ENCODE peak calls at places on chromosomes 3 and 15, in eight cellular contexts. One of them, this sample, is unnamed.

GRCh38 chr15:77493324-77493907 is 72.7 kb downstream of the HMG20A start:
- DNase-seq in breast epithelium: no peak
- DNase-seq in sigmoid colon: no peak
- DNase-seq in body of pancreas: no peak
- DNase-seq in heart left ventricle: no peak
- DNase-seq in uterus: no peak
- DNase-seq in tibial nerve: no peak
- DNase-seq in H1: no peak
- DNase-seq in this sample: no peak

GRCh38 chr15:65097651-65098263 is 17.2 kb downstream of the UBAP1L start:
- DNase-seq in breast epithelium: no peak
- DNase-seq in sigmoid colon: no peak
- DNase-seq in body of pancreas: no peak
- DNase-seq in heart left ventricle: no peak
- DNase-seq in uterus: no peak
- DNase-seq in tibial nerve: no peak
- DNase-seq in H1: no peak
- DNase-seq in this sample: no peak

GRCh38 chr3:76307556-76307955 is 522.2 kb upstream of the ZNF717 start:
- DNase-seq in breast epithelium: no peak
- DNase-seq in sigmoid colon: no peak
- DNase-seq in body of pancreas: no peak
- DNase-seq in heart left ventricle: no peak
- DNase-seq in uterus: no peak
- DNase-seq in tibial nerve: no peak
- DNase-seq in H1: no peak
- DNase-seq in this sample: no peak

GRCh38 chr15:77664428-77664827 is 31.7 kb upstream of the LINGO1 start:
- DNase-seq in breast epithelium: no peak
- DNase-seq in sigmoid colon: no peak
- DNase-seq in body of pancreas: no peak
- DNase-seq in heart left ventricle: no peak
- DNase-seq in uterus: no peak
- DNase-seq in tibial nerve: no peak
- DNase-seq in H1: no peak
- DNase-seq in this sample: no peak

GRCh38 chr3:161349529-161350278 is 21.6 kb downstream of the SPTSSB start:
- DNase-seq in breast epithelium: peak; percentile 46
- DNase-seq in sigmoid colon: no peak
- DNase-seq in body of pancreas: no peak
- DNase-seq in heart left ventricle: no peak
- DNase-seq in uterus: no peak
- DNase-seq in tibial nerve: no peak
- DNase-seq in H1: no peak
- DNase-seq in this sample: no peak

GRCh38 chr3:100609963-100610362 is 562 bp downstream of the ADGRG7 start:
- DNase-seq in breast epithelium: no peak
- DNase-seq in sigmoid colon: no peak
- DNase-seq in body of pancreas: no peak
- DNase-seq in heart left ventricle: no peak
- DNase-seq in uterus: no peak
- DNase-seq in tibial nerve: no peak
- DNase-seq in H1: no peak
- DNase-seq in this sample: no peak

GRCh38 chr15:77030042-77030927 is 35.4 kb downstream of the PSTPIP1 start:
- DNase-seq in breast epithelium: no peak
- DNase-seq in sigmoid colon: peak; percentile 60
- DNase-seq in body of pancreas: peak; percentile 6
- DNase-seq in heart left ventricle: peak; percentile 60
- DNase-seq in uterus: peak; percentile 9
- DNase-seq in tibial nerve: peak; percentile 7
- DNase-seq in H1: peak; percentile 68
- DNase-seq in this sample: no peak

GRCh38 chr15:72197460-72198409 is at the start of gene GRAMD2A:
- DNase-seq in breast epithelium: no peak
- DNase-seq in sigmoid colon: no peak
- DNase-seq in body of pancreas: peak; percentile 22
- DNase-seq in heart left ventricle: no peak
- DNase-seq in uterus: no peak
- DNase-seq in tibial nerve: no peak
- DNase-seq in H1: peak; percentile 86
- DNase-seq in this sample: no peak

GRCh38 chr3:136151219-136151618 is 44.9 kb downstream of the MSL2 start:
- DNase-seq in breast epithelium: no peak
- DNase-seq in sigmoid colon: no peak
- DNase-seq in body of pancreas: no peak
- DNase-seq in heart left ventricle: no peak
- DNase-seq in uterus: no peak
- DNase-seq in tibial nerve: no peak
- DNase-seq in H1: no peak
- DNase-seq in this sample: no peak

GRCh38 chr3:186825294-186825821 is 17.2 kb upstream of the ADIPOQ start:
- DNase-seq in breast epithelium: no peak
- DNase-seq in sigmoid colon: no peak
- DNase-seq in body of pancreas: no peak
- DNase-seq in heart left ventricle: no peak
- DNase-seq in uterus: no peak
- DNase-seq in tibial nerve: no peak
- DNase-seq in H1: peak; percentile 70
- DNase-seq in this sample: no peak

GRCh38 chr3:73175698-73176097 is 114.2 kb downstream of the EBLN2 start:
- DNase-seq in breast epithelium: no peak
- DNase-seq in sigmoid colon: no peak
- DNase-seq in body of pancreas: no peak
- DNase-seq in heart left ventricle: no peak
- DNase-seq in uterus: no peak
- DNase-seq in tibial nerve: no peak
- DNase-seq in H1: no peak
- DNase-seq in this sample: no peak

GRCh38 chr3:141345528-141345927 is 22.8 kb upstream of the ZBTB38 start:
- DNase-seq in breast epithelium: no peak
- DNase-seq in sigmoid colon: no peak
- DNase-seq in body of pancreas: no peak
- DNase-seq in heart left ventricle: no peak
- DNase-seq in uterus: no peak
- DNase-seq in tibial nerve: no peak
- DNase-seq in H1: no peak
- DNase-seq in this sample: no peak

GRCh38 chr3:104561324-104561723 is 805.4 kb upstream of the ALCAM start:
- DNase-seq in breast epithelium: no peak
- DNase-seq in sigmoid colon: no peak
- DNase-seq in body of pancreas: no peak
- DNase-seq in heart left ventricle: no peak
- DNase-seq in uterus: no peak
- DNase-seq in tibial nerve: no peak
- DNase-seq in H1: no peak
- DNase-seq in this sample: no peak

GRCh38 chr3:104832530-104832929 is 534.2 kb upstream of the ALCAM start:
- DNase-seq in breast epithelium: no peak
- DNase-seq in sigmoid colon: no peak
- DNase-seq in body of pancreas: no peak
- DNase-seq in heart left ventricle: no peak
- DNase-seq in uterus: no peak
- DNase-seq in tibial nerve: no peak
- DNase-seq in H1: no peak
- DNase-seq in this sample: no peak

GRCh38 chr3:140441006-140441405 is 236.9 kb upstream of the TRIM42 start:
- DNase-seq in breast epithelium: peak; percentile 63
- DNase-seq in sigmoid colon: no peak
- DNase-seq in body of pancreas: peak; percentile 67
- DNase-seq in heart left ventricle: no peak
- DNase-seq in uterus: peak; percentile 29
- DNase-seq in tibial nerve: no peak
- DNase-seq in H1: no peak
- DNase-seq in this sample: no peak

GRCh38 chr15:63941698-63942465 is 104.4 kb downstream of the DAPK2 start:
- DNase-seq in breast epithelium: no peak
- DNase-seq in sigmoid colon: no peak
- DNase-seq in body of pancreas: no peak
- DNase-seq in heart left ventricle: no peak
- DNase-seq in uterus: no peak
- DNase-seq in tibial nerve: no peak
- DNase-seq in H1: peak; percentile 34
- DNase-seq in this sample: no peak

GRCh38 chr3:71421820-71422566 is 161.5 kb downstream of the FOXP1 start:
- DNase-seq in breast epithelium: no peak
- DNase-seq in sigmoid colon: no peak
- DNase-seq in body of pancreas: no peak
- DNase-seq in heart left ventricle: no peak
- DNase-seq in uterus: no peak
- DNase-seq in tibial nerve: no peak
- DNase-seq in H1: no peak
- DNase-seq in this sample: no peak

GRCh38 chr3:187976361-187976900 is 177.5 kb upstream of the LPP start:
- DNase-seq in breast epithelium: no peak
- DNase-seq in sigmoid colon: no peak
- DNase-seq in body of pancreas: no peak
- DNase-seq in heart left ventricle: no peak
- DNase-seq in uterus: no peak
- DNase-seq in tibial nerve: no peak
- DNase-seq in H1: no peak
- DNase-seq in this sample: no peak
- H3K4me1 ChIP-seq in breast epithelium: no peaks in the 10 kb centered on the region
- H3K4me1 ChIP-seq in sigmoid colon: no peaks in the 10 kb centered on the region
- H3K4me1 ChIP-seq in body of pancreas: peaks cover 6% of the 10 kb centered on the region
- H3K4me1 ChIP-seq in heart left ventricle: peaks cover 4% of the 10 kb centered on the region
- H3K4me1 ChIP-seq in uterus: no peaks in the 10 kb centered on the region
- H3K4me1 ChIP-seq in tibial nerve: no peaks in the 10 kb centered on the region
- H3K4me1 ChIP-seq in H1: no peaks in the 10 kb centered on the region
- H3K4me1 ChIP-seq in this sample: no peaks in the 10 kb centered on the region

GRCh38 chr3:152374260-152374990 is 105.7 kb downstream of the MBNL1 start:
- DNase-seq in breast epithelium: no peak
- DNase-seq in sigmoid colon: no peak
- DNase-seq in body of pancreas: no peak
- DNase-seq in heart left ventricle: no peak
- DNase-seq in uterus: no peak
- DNase-seq in tibial nerve: no peak
- DNase-seq in H1: no peak
- DNase-seq in this sample: no peak

GRCh38 chr3:152373379-152373778 is 104.7 kb downstream of the MBNL1 start:
- DNase-seq in breast epithelium: no peak
- DNase-seq in sigmoid colon: no peak
- DNase-seq in body of pancreas: no peak
- DNase-seq in heart left ventricle: no peak
- DNase-seq in uterus: no peak
- DNase-seq in tibial nerve: no peak
- DNase-seq in H1: no peak
- DNase-seq in this sample: no peak

GRCh38 chr3:152377184-152377570 is 108.4 kb downstream of the MBNL1 start:
- DNase-seq in breast epithelium: no peak
- DNase-seq in sigmoid colon: no peak
- DNase-seq in body of pancreas: no peak
- DNase-seq in heart left ventricle: no peak
- DNase-seq in uterus: no peak
- DNase-seq in tibial nerve: no peak
- DNase-seq in H1: no peak
- DNase-seq in this sample: no peak

GRCh38 chr3:152376351-152377183 is 107.8 kb downstream of the MBNL1 start:
- DNase-seq in breast epithelium: no peak
- DNase-seq in sigmoid colon: no peak
- DNase-seq in body of pancreas: no peak
- DNase-seq in heart left ventricle: no peak
- DNase-seq in uterus: no peak
- DNase-seq in tibial nerve: no peak
- DNase-seq in H1: no peak
- DNase-seq in this sample: no peak

GRCh38 chr3:152375546-152375945 is 106.8 kb downstream of the MBNL1 start:
- DNase-seq in breast epithelium: no peak
- DNase-seq in sigmoid colon: no peak
- DNase-seq in body of pancreas: no peak
- DNase-seq in heart left ventricle: no peak
- DNase-seq in uterus: no peak
- DNase-seq in tibial nerve: no peak
- DNase-seq in H1: no peak
- DNase-seq in this sample: no peak
- TF ChIP-seq POLR2A in breast epithelium: no peak
- TF ChIP-seq POLR2A in sigmoid colon: no peak
- TF ChIP-seq POLR2A in body of pancreas: no peak
- TF ChIP-seq POLR2A in heart left ventricle: no peak
- TF ChIP-seq POLR2A in uterus: no peak
- TF ChIP-seq POLR2A in tibial nerve: no peak
- TF ChIP-seq POLR2A in H1: no peak
- TF ChIP-seq POLR2A in this sample: no peak

GRCh38 chr3:150222646-150223045 is 185.5 kb upstream of the TSC22D2 start:
- DNase-seq in breast epithelium: no peak
- DNase-seq in sigmoid colon: no peak
- DNase-seq in body of pancreas: no peak
- DNase-seq in heart left ventricle: no peak
- DNase-seq in uterus: no peak
- DNase-seq in tibial nerve: no peak
- DNase-seq in H1: no peak
- DNase-seq in this sample: no peak

GRCh38 chr3:150220041-150220440 is 188.1 kb upstream of the TSC22D2 start:
- DNase-seq in breast epithelium: no peak
- DNase-seq in sigmoid colon: no peak
- DNase-seq in body of pancreas: no peak
- DNase-seq in heart left ventricle: no peak
- DNase-seq in uterus: no peak
- DNase-seq in tibial nerve: no peak
- DNase-seq in H1: no peak
- DNase-seq in this sample: no peak

GRCh38 chr3:150218841-150219240 is 189.3 kb upstream of the TSC22D2 start:
- DNase-seq in breast epithelium: no peak
- DNase-seq in sigmoid colon: no peak
- DNase-seq in body of pancreas: no peak
- DNase-seq in heart left ventricle: no peak
- DNase-seq in uterus: no peak
- DNase-seq in tibial nerve: no peak
- DNase-seq in H1: no peak
- DNase-seq in this sample: no peak

GRCh38 chr3:150222190-150222548 is 185.9 kb upstream of the TSC22D2 start:
- DNase-seq in breast epithelium: no peak
- DNase-seq in sigmoid colon: no peak
- DNase-seq in body of pancreas: no peak
- DNase-seq in heart left ventricle: no peak
- DNase-seq in uterus: no peak
- DNase-seq in tibial nerve: no peak
- DNase-seq in H1: no peak
- DNase-seq in this sample: no peak

GRCh38 chr3:150220791-150221190 is 187.3 kb upstream of the TSC22D2 start:
- DNase-seq in breast epithelium: no peak
- DNase-seq in sigmoid colon: no peak
- DNase-seq in body of pancreas: peak; percentile 14
- DNase-seq in heart left ventricle: no peak
- DNase-seq in uterus: no peak
- DNase-seq in tibial nerve: no peak
- DNase-seq in H1: no peak
- DNase-seq in this sample: no peak
- H3K4me3 ChIP-seq in breast epithelium: peak overlapping the region; percentile 27
- H3K4me3 ChIP-seq in sigmoid colon: peak overlapping the region; percentile 34
- H3K4me3 ChIP-seq in body of pancreas: no peak overlapping the region
- H3K4me3 ChIP-seq in heart left ventricle: peak overlapping the region; percentile 41
- H3K4me3 ChIP-seq in uterus: peak overlapping the region; percentile 21
- H3K4me3 ChIP-seq in tibial nerve: peak overlapping the region; percentile 33
- H3K4me3 ChIP-seq in H1: no peak overlapping the region
- H3K4me3 ChIP-seq in this sample: peak overlapping the region; percentile 10

DNA sequence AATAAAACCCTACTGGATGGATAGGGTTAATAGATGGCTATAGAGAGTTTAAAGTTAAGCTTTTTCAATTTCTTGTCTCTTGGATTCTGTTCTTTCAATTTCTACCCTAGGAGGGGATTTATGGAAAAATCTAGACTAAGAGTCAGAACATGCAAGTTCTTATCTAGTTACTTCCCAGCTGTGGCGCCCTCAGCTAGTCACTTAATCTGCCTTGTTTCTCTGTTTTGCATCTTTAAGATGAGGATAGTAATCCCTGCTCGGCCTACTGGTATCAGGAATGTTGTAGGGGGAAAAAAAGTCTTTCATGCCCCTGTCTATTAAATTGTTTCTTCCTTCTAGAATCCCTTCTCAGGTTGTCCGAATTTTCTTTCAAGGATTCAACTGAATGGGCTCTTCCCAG is 4.3 kb downstream of the KCTD6 start:
- DNase-seq in breast epithelium: no peak
- DNase-seq in sigmoid colon: no peak
- DNase-seq in body of pancreas: no peak
- DNase-seq in heart left ventricle: no peak
- DNase-seq in uterus: no peak
- DNase-seq in tibial nerve: no peak
- DNase-seq in H1: no peak
- DNase-seq in this sample: no peak
- H3K4me1 ChIP-seq in breast epithelium: peaks cover 16% of the 10 kb centered on the region
- H3K4me1 ChIP-seq in sigmoid colon: peaks cover 44% of the 10 kb centered on the region
- H3K4me1 ChIP-seq in body of pancreas: peaks cover 23% of the 10 kb centered on the region
- H3K4me1 ChIP-seq in heart left ventricle: peaks cover 32% of the 10 kb centered on the region
- H3K4me1 ChIP-seq in uterus: peaks cover 14% of the 10 kb centered on the region
- H3K4me1 ChIP-seq in tibial nerve: peaks cover 72% of the 10 kb centered on the region
- H3K4me1 ChIP-seq in H1: peaks cover 19% of the 10 kb centered on the region
- H3K4me1 ChIP-seq in this sample: no peaks in the 10 kb centered on the region

This sample was measured in right lobe of liver.